ENCODE peak calls at places on chromosomes 12 and 14, in nine cellular contexts. One of them, this sample, is unnamed.

GRCh38 chr12:116714175-116714574 is 23.7 kb downstream of the SPRING1 start:
- DNase-seq in stomach: no peak
- DNase-seq in tibial nerve: no peak
- DNase-seq in A549: no peak
- DNase-seq in ovary: no peak
- DNase-seq in esophagus muscularis mucosa: no peak
- DNase-seq in upper lobe of left lung: no peak
- DNase-seq in transverse colon: no peak
- DNase-seq in SK-N-SH: no peak
- DNase-seq in this sample: peak; percentile 80

GRCh38 chr12:14650791-14651190 is 45.6 kb downstream of the GUCY2C start:
- DNase-seq in ovary: no peak
- DNase-seq in A549: no peak
- DNase-seq in stomach: no peak
- DNase-seq in upper lobe of left lung: no peak
- DNase-seq in SK-N-SH: no peak
- DNase-seq in tibial nerve: no peak
- DNase-seq in esophagus muscularis mucosa: no peak
- DNase-seq in transverse colon: no peak
- DNase-seq in this sample: no peak

GRCh38 chr14:28949503-28949902 is 182.9 kb downstream of the FOXG1 start:
- DNase-seq in A549: no peak
- DNase-seq in ovary: no peak
- DNase-seq in upper lobe of left lung: no peak
- DNase-seq in stomach: no peak
- DNase-seq in transverse colon: no peak
- DNase-seq in SK-N-SH: no peak
- DNase-seq in esophagus muscularis mucosa: no peak
- DNase-seq in tibial nerve: no peak
- DNase-seq in this sample: no peak

GRCh38 chr12:97321640-97322039 is 141.0 kb upstream of the RMST start:
- DNase-seq in stomach: no peak
- DNase-seq in transverse colon: no peak
- DNase-seq in ovary: no peak
- DNase-seq in upper lobe of left lung: no peak
- DNase-seq in A549: no peak
- DNase-seq in SK-N-SH: no peak
- DNase-seq in esophagus muscularis mucosa: no peak
- DNase-seq in tibial nerve: no peak
- DNase-seq in this sample: no peak

GRCh38 chr14:41899416-41899815 is 292.7 kb downstream of the LRFN5 start:
- DNase-seq in ovary: no peak
- DNase-seq in stomach: no peak
- DNase-seq in A549: no peak
- DNase-seq in tibial nerve: no peak
- DNase-seq in upper lobe of left lung: no peak
- DNase-seq in SK-N-SH: no peak
- DNase-seq in transverse colon: no peak
- DNase-seq in esophagus muscularis mucosa: no peak
- DNase-seq in this sample: no peak

GRCh38 chr14:65287264-65288131 is 125.0 kb upstream of the FUT8 start:
- DNase-seq in transverse colon: peak; percentile 51
- DNase-seq in upper lobe of left lung: no peak
- DNase-seq in tibial nerve: no peak
- DNase-seq in A549: no peak
- DNase-seq in ovary: no peak
- DNase-seq in esophagus muscularis mucosa: no peak
- DNase-seq in SK-N-SH: no peak
- DNase-seq in stomach: no peak
- DNase-seq in this sample: no peak

GRCh38 chr14:56294125-56294524 is 175.9 kb downstream of the PELI2 start:
- DNase-seq in A549: no peak
- DNase-seq in SK-N-SH: no peak
- DNase-seq in esophagus muscularis mucosa: no peak
- DNase-seq in ovary: no peak
- DNase-seq in stomach: no peak
- DNase-seq in upper lobe of left lung: no peak
- DNase-seq in tibial nerve: no peak
- DNase-seq in transverse colon: no peak
- DNase-seq in this sample: no peak

GRCh38 chr12:111074559-111074958 is 154.2 kb upstream of the MYL2 start:
- DNase-seq in ovary: no peak
- DNase-seq in esophagus muscularis mucosa: no peak
- DNase-seq in tibial nerve: no peak
- DNase-seq in upper lobe of left lung: no peak
- DNase-seq in stomach: peak; percentile 47
- DNase-seq in transverse colon: no peak
- DNase-seq in A549: no peak
- DNase-seq in SK-N-SH: no peak
- DNase-seq in this sample: no peak

GRCh38 chr14:101819251-101819990 is 57.9 kb downstream of the PPP2R5C start:
- DNase-seq in upper lobe of left lung: peak; percentile 52
- DNase-seq in stomach: no peak
- DNase-seq in esophagus muscularis mucosa: peak; percentile 68
- DNase-seq in A549: no peak
- DNase-seq in transverse colon: peak; percentile 58
- DNase-seq in ovary: no peak
- DNase-seq in SK-N-SH: no peak
- DNase-seq in tibial nerve: no peak
- DNase-seq in this sample: no peak
- TF ChIP-seq EP300 in upper lobe of left lung: no peak
- TF ChIP-seq EP300 in stomach: no peak
- TF ChIP-seq EP300 in esophagus muscularis mucosa: no peak
- TF ChIP-seq EP300 in A549: no peak
- TF ChIP-seq EP300 in transverse colon: no peak
- TF ChIP-seq EP300 in ovary: no peak
- TF ChIP-seq EP300 in SK-N-SH: no peak
- TF ChIP-seq EP300 in tibial nerve: no peak
- TF ChIP-seq EP300 in this sample: no peak

GRCh38 chr14:105248368-105249174 is at the start of gene BTBD6:
- DNase-seq in upper lobe of left lung: peak; percentile 89
- DNase-seq in SK-N-SH: peak; percentile 99
- DNase-seq in ovary: peak; percentile 88
- DNase-seq in esophagus muscularis mucosa: peak; percentile 94
- DNase-seq in stomach: peak; percentile 91
- DNase-seq in A549: peak; percentile 85
- DNase-seq in transverse colon: peak; percentile 92
- DNase-seq in tibial nerve: peak; percentile 75
- DNase-seq in this sample: peak; percentile 88
- TF ChIP-seq EP300 in upper lobe of left lung: no peak
- TF ChIP-seq EP300 in SK-N-SH: no peak
- TF ChIP-seq EP300 in ovary: no peak
- TF ChIP-seq EP300 in esophagus muscularis mucosa: no peak
- TF ChIP-seq EP300 in stomach: no peak
- TF ChIP-seq EP300 in A549: no peak
- TF ChIP-seq EP300 in transverse colon: no peak
- TF ChIP-seq EP300 in tibial nerve: peak; percentile 68
- TF ChIP-seq EP300 in this sample: no peak

DNA sequence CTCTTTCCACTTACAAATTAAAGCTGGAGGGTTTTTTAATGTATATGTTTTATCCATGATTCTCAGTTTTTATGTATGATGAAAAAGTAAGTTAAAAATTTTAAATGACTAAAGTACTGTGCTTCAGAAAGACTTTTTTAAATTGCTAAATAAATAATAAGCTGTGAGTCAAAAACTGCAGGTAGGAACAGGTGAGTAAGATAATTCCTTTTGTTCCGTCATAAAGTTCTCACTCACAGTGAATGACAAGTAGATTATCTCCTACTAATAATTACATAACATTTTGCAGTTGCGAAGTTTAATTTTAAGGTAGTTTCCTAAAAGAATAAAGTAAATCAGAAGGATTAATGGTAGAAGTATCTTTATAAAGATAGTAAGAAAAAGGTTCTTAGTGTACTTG is 78.0 kb downstream of the PRKCH start:
- DNase-seq in stomach: no peak
- DNase-seq in A549: no peak
- DNase-seq in ovary: no peak
- DNase-seq in transverse colon: no peak
- DNase-seq in upper lobe of left lung: no peak
- DNase-seq in esophagus muscularis mucosa: no peak
- DNase-seq in SK-N-SH: no peak
- DNase-seq in tibial nerve: no peak
- DNase-seq in this sample: no peak
- TF ChIP-seq EP300 in stomach: no peak
- TF ChIP-seq EP300 in A549: no peak
- TF ChIP-seq EP300 in ovary: no peak
- TF ChIP-seq EP300 in transverse colon: no peak
- TF ChIP-seq EP300 in upper lobe of left lung: no peak
- TF ChIP-seq EP300 in esophagus muscularis mucosa: no peak
- TF ChIP-seq EP300 in SK-N-SH: no peak
- TF ChIP-seq EP300 in tibial nerve: no peak
- TF ChIP-seq EP300 in this sample: no peak

GRCh38 chr14:68349900-68350323 is 443.0 kb downstream of the ZFP36L1 start:
- DNase-seq in A549: no peak
- DNase-seq in SK-N-SH: no peak
- DNase-seq in ovary: no peak
- DNase-seq in upper lobe of left lung: no peak
- DNase-seq in tibial nerve: no peak
- DNase-seq in transverse colon: no peak
- DNase-seq in esophagus muscularis mucosa: no peak
- DNase-seq in stomach: peak; percentile 39
- DNase-seq in this sample: no peak
- TF ChIP-seq EP300 in A549: no peak
- TF ChIP-seq EP300 in SK-N-SH: no peak
- TF ChIP-seq EP300 in ovary: no peak
- TF ChIP-seq EP300 in upper lobe of left lung: no peak
- TF ChIP-seq EP300 in tibial nerve: no peak
- TF ChIP-seq EP300 in transverse colon: no peak
- TF ChIP-seq EP300 in esophagus muscularis mucosa: no peak
- TF ChIP-seq EP300 in stomach: no peak
- TF ChIP-seq EP300 in this sample: no peak